ENCODE peak calls at places on chromosomes 13 and 19, in seven cellular contexts. A, N, X, J, T, W and C are unnamed samples. For H3K4me1, the result is how much of the 10 kb centered on the place peaks cover.

GRCh38 chr13:44116562-44117315 is 237.0 kb downstream of the LACC1 start:
- DNase-seq in A (peak), N (no peak), X (no peak), J (no peak), T (peak), W (no peak), C (no peak)

GRCh38 chr13:20351279-20352022 is 119.3 kb upstream of the GJB6 start:
- DNase-seq in A (no peak), N (peak), X (no peak), J (no peak), T (no peak), W (no peak), C (peak)

GRCh38 chr19:1223018-1223855 is 14.6 kb downstream of the CBARP start:
- DNase-seq in A (no peak), N (no peak), X (no peak), J (no peak), T (peak), W (peak), C (peak)

GRCh38 chr13:113548171-113548641 is 36.3 kb upstream of the TFDP1 start:
- DNase-seq in A (peak), N (no peak), X (no peak), J (no peak), T (no peak), W (peak), C (no peak)

GRCh38 chr19:56383826-56384605 is 9.3 kb downstream of the ZNF582 start:
- DNase-seq in A (no peak), N (peak), X (no peak), J (no peak), T (no peak), W (no peak), C (no peak)

GRCh38 chr13:109684836-109685602 is 101.4 kb downstream of the IRS2 start:
- DNase-seq in A (peak), N (peak), X (no peak), J (no peak), T (no peak), W (no peak), C (no peak)

GRCh38 chr13:73274147-73274546 is 215.3 kb downstream of the KLF5 start:
- DNase-seq in A (no peak), N (no peak), X (no peak), J (no peak), T (no peak), W (no peak), C (no peak)

GRCh38 chr13:28532226-28533048 is 37.5 kb upstream of the FLT1 start:
- DNase-seq in A (peak), N (no peak), X (no peak), J (no peak), T (peak), W (peak), C (no peak)

GRCh38 chr13:42996584-42996983 is 4.5 kb upstream of the EPSTI1 start:
- DNase-seq in A (no peak), N (peak), X (no peak), J (no peak), T (no peak), W (no peak), C (no peak)

GRCh38 chr13:20441879-20442278 is 83.8 kb downstream of the CRYL1 start:
- DNase-seq in A (no peak), N (peak), X (no peak), J (no peak), T (peak), W (no peak), C (no peak)

GRCh38 chr13:49844191-49844590 is 51.7 kb upstream of the KPNA3 start:
- DNase-seq in A (no peak), N (no peak), X (no peak), J (no peak), T (no peak), W (no peak), C (no peak)

GRCh38 chr13:95641961-95642621 is 2.4 kb downstream of the DZIP1 start:
- DNase-seq in A (peak), N (peak), X (no peak), J (peak), T (peak), W (peak), C (no peak)

GRCh38 chr19:32567486-32567885 is 13.5 kb upstream of the PDCD5 start:
- DNase-seq in A (no peak), N (no peak), X (no peak), J (no peak), T (no peak), W (no peak), C (no peak)

GRCh38 chr13:32019612-32020233 is 11.9 kb upstream of the FRY start:
- DNase-seq in A (peak), N (peak), X (no peak), J (peak), T (peak), W (no peak), C (peak)

GRCh38 chr19:1938071-1938470 is 2.9 kb upstream of the CSNK1G2 start:
- DNase-seq in A (no peak), N (no peak), X (no peak), J (no peak), T (peak), W (no peak), C (no peak)

GRCh38 chr19:14149509-14149994 is 13.2 kb upstream of the ASF1B start:
- DNase-seq in A (peak), N (no peak), X (peak), J (peak), T (no peak), W (peak), C (no peak)

GRCh38 chr13:94387047-94387446 is 92.4 kb downstream of the DCT start:
- DNase-seq in A (no peak), N (no peak), X (no peak), J (no peak), T (peak), W (no peak), C (no peak)

GRCh38 chr13:27535546-27535945 is 84.8 kb downstream of the LNX2 start:
- DNase-seq in A (no peak), N (no peak), X (no peak), J (no peak), T (no peak), W (no peak), C (no peak)

GRCh38 chr19:42048992-42049391 is 21.0 kb downstream of the GRIK5 start:
- DNase-seq in A (no peak), N (no peak), X (no peak), J (no peak), T (no peak), W (no peak), C (no peak)

GRCh38 chr13:94312511-94313191 is 166.8 kb downstream of the DCT start:
- DNase-seq in A (no peak), N (no peak), X (no peak), J (no peak), T (peak), W (no peak), C (no peak)

GRCh38 chr13:37134411-37135041 is 29.1 kb upstream of the CSNK1A1L start:
- DNase-seq in A (no peak), N (no peak), X (no peak), J (peak), T (peak), W (no peak), C (no peak)

GRCh38 chr13:26075498-26075897 is 23.7 kb upstream of the SHISA2 start:
- DNase-seq in A (no peak), N (no peak), X (no peak), J (no peak), T (peak), W (no peak), C (no peak)

GRCh38 chr19:49463960-49464740 is 9.9 kb upstream of the FLT3LG start:
- DNase-seq in A (no peak), N (no peak), X (no peak), J (no peak), T (no peak), W (no peak), C (no peak)
- H3K27ac ChIP-seq in A (no peak), N (no peak), X (no peak), J (no peak), T (no peak), W (no peak), C (no peak)

GRCh38 chr13:48489003-48489402 is 43.9 kb downstream of the RCBTB2 start:
- DNase-seq in A (no peak), N (no peak), X (no peak), J (no peak), T (no peak), W (no peak), C (peak)

GRCh38 chr13:48491423-48492122 is 41.3 kb downstream of the RCBTB2 start:
- DNase-seq in A (no peak), N (peak), X (no peak), J (no peak), T (no peak), W (no peak), C (peak)

GRCh38 chr13:48487968-48488367 is 44.9 kb downstream of the RCBTB2 start:
- DNase-seq in A (no peak), N (no peak), X (no peak), J (no peak), T (no peak), W (no peak), C (peak)

GRCh38 chr13:48490241-48490640 is 42.6 kb downstream of the RCBTB2 start:
- DNase-seq in A (no peak), N (no peak), X (no peak), J (no peak), T (no peak), W (no peak), C (peak)

DNA sequence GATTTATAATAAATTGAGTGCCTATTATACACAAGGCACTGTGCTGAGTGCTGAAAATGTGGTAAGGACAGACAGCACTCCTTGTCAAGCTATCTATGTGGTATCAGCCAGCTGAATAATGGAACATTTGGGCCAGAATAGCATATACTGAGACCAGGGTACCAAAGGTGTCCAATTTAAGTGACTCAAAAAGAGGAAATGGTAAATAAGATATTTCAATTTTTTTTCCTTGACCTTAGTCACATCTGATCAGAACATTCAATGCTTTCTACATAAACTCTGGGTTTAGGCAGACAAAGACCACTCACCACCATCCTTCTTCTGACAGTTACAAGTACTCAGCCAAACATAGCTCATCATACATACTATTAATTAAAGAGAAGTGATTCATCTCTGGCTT is 43.2 kb downstream of the RCBTB2 start:
- DNase-seq in A (no peak), N (no peak), X (no peak), J (no peak), T (no peak), W (no peak), C (peak)
- H3K4me1 ChIP-seq in A (half or more), N (under half), X (under half), J (under half), T (under half), W (under half), C (half or more)

GRCh38 chr19:2976609-2977000 is 759 bp upstream of the TLE6 start:
- DNase-seq in A (no peak), N (no peak), X (no peak), J (no peak), T (peak), W (no peak), C (no peak)

GRCh38 chr19:2978467-2978767 is 1.1 kb downstream of the TLE6 start:
- DNase-seq in A (no peak), N (no peak), X (no peak), J (no peak), T (no peak), W (no peak), C (no peak)

GRCh38 chr19:2977001-2977685 is at the start of gene TLE6:
- DNase-seq in A (peak), N (peak), X (peak), J (peak), T (peak), W (peak), C (peak)

GRCh38 chr19:2974342-2974932 is 2.9 kb upstream of the TLE6 start:
- DNase-seq in A (peak), N (no peak), X (peak), J (peak), T (no peak), W (peak), C (no peak)

DNA sequence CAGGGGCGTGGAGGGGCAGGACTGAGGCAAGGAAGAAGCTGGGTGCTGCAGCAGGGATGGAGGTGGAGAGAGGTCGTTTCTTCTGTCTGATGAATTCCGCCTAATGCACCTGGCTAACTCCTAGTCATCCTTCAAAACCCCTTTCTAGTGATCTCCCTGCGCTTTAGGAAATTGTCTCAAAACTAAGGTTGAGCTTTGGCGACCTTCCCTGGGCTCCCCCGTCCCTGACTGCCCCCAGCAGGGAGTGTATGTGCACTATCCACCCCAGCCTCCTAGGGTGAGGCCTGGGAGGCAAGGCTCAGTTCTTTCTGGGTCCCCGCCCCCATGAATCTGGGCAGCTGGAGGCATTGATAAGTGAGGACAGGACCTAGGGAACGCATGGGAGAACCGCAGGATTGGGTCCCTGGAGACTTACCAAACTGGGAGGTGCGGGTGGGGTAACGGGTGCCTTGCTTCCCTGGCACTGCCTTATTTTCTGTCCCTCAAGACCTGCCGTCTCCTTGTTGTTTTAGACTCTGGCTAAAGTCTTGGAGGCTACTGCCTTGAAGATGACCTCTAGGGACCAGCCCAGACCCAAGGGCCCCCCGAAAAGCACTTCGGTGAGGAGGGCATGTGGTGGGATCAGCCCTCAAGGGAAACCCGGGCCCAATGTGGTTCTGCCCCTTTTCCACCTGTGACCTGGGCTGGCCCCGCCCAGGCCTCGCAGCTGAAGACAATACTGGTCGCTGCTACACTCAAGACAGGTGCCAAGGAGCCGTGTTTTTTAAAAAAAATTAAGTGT is 512 bp downstream of the TLE6 start:
- DNase-seq in A (no peak), N (no peak), X (no peak), J (no peak), T (no peak), W (no peak), C (no peak)
- H3K27ac ChIP-seq in A (peak), N (no peak), X (peak), J (peak), T (no peak), W (peak), C (no peak)

DNA sequence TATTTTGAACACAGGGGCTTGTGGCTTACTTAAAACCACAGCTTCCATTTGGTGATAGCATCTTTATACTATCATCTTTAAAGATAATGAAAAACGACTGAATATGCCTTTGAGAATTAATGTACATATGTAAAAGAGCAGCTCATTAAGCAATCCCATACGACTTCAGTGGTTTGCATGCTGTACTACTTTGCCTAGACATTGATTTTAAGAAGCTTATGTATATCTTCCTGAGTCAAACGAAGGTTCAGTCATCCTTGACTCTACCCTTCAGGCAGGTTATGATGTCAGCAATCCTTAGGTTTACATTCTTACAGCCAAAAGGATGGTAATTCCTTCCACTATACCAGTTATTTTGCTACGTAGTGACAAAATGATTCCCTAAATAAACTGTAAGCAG is 40.7 kb downstream of the BRD4 start:
- DNase-seq in A (no peak), N (no peak), X (no peak), J (no peak), T (no peak), W (no peak), C (peak)
- H3K4me1 ChIP-seq in A (half or more), N (half or more), X (half or more), J (under half), T (under half), W (half or more), C (half or more)

DNA sequence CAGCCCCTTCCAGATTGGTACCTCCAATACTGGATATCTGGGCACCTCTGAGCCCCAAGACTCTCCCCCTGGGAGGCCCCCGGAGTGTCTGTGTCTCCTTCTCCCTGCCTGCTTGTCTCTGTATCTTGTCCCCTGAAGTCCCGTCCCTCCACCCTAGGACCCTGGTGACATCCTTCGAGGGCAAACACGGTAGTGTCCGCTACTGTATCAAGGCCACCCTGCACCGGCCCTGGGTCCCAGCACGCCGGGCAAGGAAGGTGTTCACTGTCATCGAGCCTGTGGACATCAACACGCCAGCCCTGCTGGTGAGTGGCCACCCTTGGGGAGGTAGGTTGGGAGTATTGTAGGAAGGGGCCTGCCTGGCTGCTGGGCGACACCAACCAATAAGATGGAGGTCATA is 844 bp downstream of the ARRDC2 start:
- DNase-seq in A (no peak), N (no peak), X (no peak), J (no peak), T (no peak), W (peak), C (no peak)
- H3K27ac ChIP-seq in A (peak), N (no peak), X (peak), J (peak), T (no peak), W (peak), C (no peak)

GRCh38 chr19:35144259-35144599 is 1.2 kb downstream of the FXYD7 start:
- DNase-seq in A (no peak), N (no peak), X (no peak), J (no peak), T (no peak), W (no peak), C (no peak)
- H3K4me1 ChIP-seq in A (under half), N (under half), X (under half), J (under half), T (under half), W (under half), C (under half)

DNA sequence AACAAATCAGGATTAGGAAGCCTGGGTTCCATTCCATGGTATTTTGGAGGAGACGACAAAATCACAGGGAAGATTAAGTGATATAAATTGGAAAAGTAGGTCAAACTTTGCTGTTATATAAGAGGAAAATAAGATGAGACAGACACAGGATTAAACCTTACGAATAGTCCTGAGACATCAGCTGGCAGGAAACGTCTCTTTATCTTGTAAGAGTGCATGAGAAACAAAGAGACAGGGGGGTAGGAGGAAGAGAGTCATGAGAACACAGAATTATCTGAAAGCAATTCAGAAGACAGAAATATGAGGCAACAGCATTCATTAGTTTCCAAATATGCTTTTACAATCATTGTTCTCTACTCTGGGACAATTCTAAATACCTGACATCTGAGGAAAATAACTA is 310.6 kb upstream of the MIR17HG start:
- DNase-seq in A (no peak), N (no peak), X (no peak), J (no peak), T (no peak), W (no peak), C (no peak)
- H3K27ac ChIP-seq in A (no peak), N (no peak), X (no peak), J (no peak), T (no peak), W (no peak), C (no peak)

GRCh38 chr19:13038306-13039210 is 43.3 kb downstream of the NFIX start:
- DNase-seq in A (no peak), N (no peak), X (no peak), J (no peak), T (no peak), W (no peak), C (no peak)

GRCh38 chr19:13040232-13040915 is 45.1 kb downstream of the NFIX start:
- DNase-seq in A (no peak), N (no peak), X (no peak), J (no peak), T (no peak), W (no peak), C (no peak)

GRCh38 chr19:13039211-13039789 is 44.0 kb downstream of the NFIX start:
- DNase-seq in A (no peak), N (no peak), X (no peak), J (no peak), T (no peak), W (no peak), C (no peak)

GRCh38 chr19:13042443-13043130 is 47.3 kb downstream of the NFIX start:
- DNase-seq in A (no peak), N (no peak), X (no peak), J (no peak), T (no peak), W (no peak), C (no peak)

DNA sequence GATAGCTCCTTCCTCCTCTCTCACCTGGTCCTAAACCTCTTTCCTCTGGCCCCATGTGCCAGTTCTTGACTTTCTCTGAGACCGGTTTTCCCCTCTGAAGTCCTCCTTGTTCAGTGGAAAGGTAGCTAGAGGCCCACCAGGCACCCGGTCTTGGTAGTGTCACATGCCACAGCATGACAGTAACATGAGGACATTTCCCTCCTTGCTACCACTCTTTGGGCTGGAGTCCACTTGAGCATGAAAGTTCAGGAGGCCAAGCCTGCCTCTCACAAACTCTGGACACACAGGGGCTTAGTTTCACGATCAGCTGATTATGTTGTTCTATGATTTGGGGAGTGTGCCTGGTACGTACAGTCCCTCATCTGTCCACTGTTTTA is 45.6 kb downstream of the NFIX start:
- DNase-seq in A (no peak), N (no peak), X (no peak), J (no peak), T (no peak), W (no peak), C (no peak)
- H3K4me1 ChIP-seq in A (half or more), N (half or more), X (half or more), J (under half), T (under half), W (half or more), C (under half)